ENCODE peak calls at places on chromosomes 3 and 15, in six cellular contexts. L is mammary epithelial cell; G is IMR-90; A is transverse colon; E is sigmoid colon; I is CD8-positive, alpha-beta T cell. K is an unnamed sample.

GRCh38 chr15:44536298-44536961 is 517 bp upstream of the EIF3J start:
- DNase-seq in E (no peak), I (no peak), G (peak; percentile 68), A (peak; percentile 90), L (peak; percentile 87), K (no peak)

GRCh38 chr15:23866832-23867231 is 179.7 kb upstream of the NDN start:
- DNase-seq in I (no peak), E (no peak), A (no peak), L (no peak), G (no peak), K (peak; percentile 9)

GRCh38 chr15:96340611-96341464 is 10.3 kb downstream of the NR2F2 start:
- DNase-seq in E (peak; percentile 76), L (no peak), I (no peak), A (peak; percentile 27), G (peak; percentile 73), K (peak; percentile 73)

GRCh38 chr3:185766645-185767323 is 58.1 kb downstream of the IGF2BP2 start:
- DNase-seq in A (no peak), I (no peak), L (peak; percentile 45), G (peak; percentile 30), E (no peak), K (no peak)

GRCh38 chr15:67196672-67197363 is 57.6 kb downstream of the AAGAB start:
- DNase-seq in G (peak; percentile 93), I (no peak), L (no peak), A (no peak), E (no peak), K (peak; percentile 64)

GRCh38 chr3:56976666-56977560 is 83.6 kb upstream of the SPATA12 start:
- DNase-seq in G (peak; percentile 67), L (no peak), I (no peak), E (peak; percentile 72), A (no peak), K (peak; percentile 76)

GRCh38 chr3:111715911-111716523 is 120.9 kb upstream of the ZBED2 start:
- DNase-seq in A (peak; percentile 62), L (no peak), G (peak; percentile 45), E (no peak), I (no peak), K (peak; percentile 71)

GRCh38 chr3:57434041-57434440 is 110.1 kb downstream of the DNAH12 start:
- DNase-seq in G (peak; percentile 28), E (no peak), I (no peak), A (no peak), L (peak; percentile 30), K (peak; percentile 46)

GRCh38 chr3:164779816-164780215 is 298.5 kb downstream of the SI start:
- DNase-seq in I (no peak), L (no peak), G (no peak), E (no peak), A (no peak), K (no peak)

GRCh38 chr3:184338538-184338945 is 1.1 kb downstream of the FAM131A start:
- DNase-seq in G (peak; percentile 87), I (no peak), L (no peak), A (peak; percentile 66), E (peak; percentile 96), K (peak; percentile 91)
- H3K4me3 ChIP-seq in G (peak overlapping the region; percentile 7), I (no peak overlapping the region), L (no peak overlapping the region), A (peak overlapping the region; percentile 12), E (peak overlapping the region; percentile 34), K (peak overlapping the region; percentile 41)

GRCh38 chr3:149632225-149632624 is 25.6 kb downstream of the WWTR1 start:
- DNase-seq in L (no peak), I (no peak), E (no peak), G (no peak), A (no peak), K (no peak)
- TF ChIP-seq CTCF in L (no peak), I (no peak), E (no peak), G (no peak), A (no peak), K (no peak)

DNA sequence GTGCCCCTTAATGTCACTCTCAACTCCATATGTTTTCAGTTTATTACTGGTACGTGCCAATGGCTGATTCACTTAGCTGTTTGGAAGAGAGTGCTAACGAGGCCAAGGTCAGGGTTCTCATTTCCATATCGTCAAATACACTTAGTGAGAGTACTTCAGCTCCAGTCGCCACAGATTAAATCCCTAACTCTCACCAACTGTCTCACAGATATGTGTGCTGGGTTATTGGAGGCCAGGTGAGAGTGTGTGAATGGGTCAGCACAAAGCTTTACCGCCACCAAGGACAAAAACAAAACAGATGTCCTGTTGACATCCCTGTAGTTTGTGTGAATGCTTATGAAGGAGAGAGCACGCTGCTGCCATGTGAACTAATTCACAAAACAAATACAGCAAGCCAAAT is 133.5 kb upstream of the TBL1XR1 start:
- DNase-seq in I (no peak), L (no peak), E (no peak), A (no peak), G (no peak), K (no peak)
- H3K4me3 ChIP-seq in I (no peak overlapping the region), L (no peak overlapping the region), E (no peak overlapping the region), A (no peak overlapping the region), G (no peak overlapping the region), K (no peak overlapping the region)

GRCh38 chr15:71567173-71567572 is 243.2 kb upstream of the NR2E3 start:
- DNase-seq in E (no peak), G (no peak), L (no peak), I (no peak), A (no peak), K (no peak)
- TF ChIP-seq CTCF in E (no peak), G (no peak), L (no peak), I (no peak), A (no peak), K (no peak)

GRCh38 chr3:42656680-42657610 is 3.4 kb downstream of the ZBTB47 start:
- DNase-seq in I (no peak), G (no peak), L (no peak), E (no peak), A (no peak), K (no peak)

GRCh38 chr3:42655980-42656679 is 2.6 kb downstream of the ZBTB47 start:
- DNase-seq in E (no peak), I (no peak), G (peak; percentile 45), A (no peak), L (peak; percentile 24), K (peak; percentile 35)

GRCh38 chr3:42653560-42654330 is at the start of gene ZBTB47:
- DNase-seq in A (peak; percentile 58), G (no peak), L (peak; percentile 16), E (peak; percentile 88), I (peak; percentile 48), K (peak; percentile 54)

GRCh38 chr3:42654331-42655201 is 1.1 kb downstream of the ZBTB47 start:
- DNase-seq in A (peak; percentile 46), I (peak; percentile 49), E (peak; percentile 88), G (peak; percentile 44), L (no peak), K (peak; percentile 46)

GRCh38 chr3:42655331-42655888 is 1.9 kb downstream of the ZBTB47 start:
- DNase-seq in E (peak; percentile 83), L (no peak), A (no peak), G (no peak), I (peak; percentile 48), K (no peak)
- H3K4me3 ChIP-seq in E (peak overlapping the region; percentile 96), L (peak overlapping the region; percentile 59), A (peak overlapping the region; percentile 67), G (peak overlapping the region; percentile 70), I (no peak overlapping the region), K (peak overlapping the region; percentile 86)

GRCh38 chr3:31693346-31693745 is 160.6 kb downstream of the STT3B start:
- DNase-seq in E (no peak), G (no peak), I (no peak), A (no peak), L (no peak), K (no peak)

GRCh38 chr3:31688847-31689246 is 156.1 kb downstream of the STT3B start:
- DNase-seq in A (no peak), E (no peak), I (no peak), L (no peak), G (no peak), K (no peak)

GRCh38 chr3:31696009-31696297 is 163.2 kb downstream of the STT3B start:
- DNase-seq in A (no peak), I (no peak), L (no peak), G (no peak), E (no peak), K (no peak)

GRCh38 chr3:31695280-31696008 is 162.7 kb downstream of the STT3B start:
- DNase-seq in L (no peak), I (no peak), A (peak; percentile 14), E (no peak), G (no peak), K (no peak)

GRCh38 chr3:31692714-31693113 is 160.0 kb downstream of the STT3B start:
- DNase-seq in E (no peak), L (no peak), A (no peak), G (no peak), I (no peak), K (no peak)
- TF ChIP-seq CTCF in E (no peak), L (no peak), A (no peak), G (no peak), I (no peak), K (no peak)

GRCh38 chr15:58568157-58568571 is 136.4 kb downstream of the LIPC start:
- DNase-seq in E (no peak), I (no peak), L (peak; percentile 51), G (no peak), A (peak; percentile 59), K (peak; percentile 45)
- H3K4me3 ChIP-seq in E (no peak overlapping the region), I (no peak overlapping the region), L (no peak overlapping the region), G (no peak overlapping the region), A (no peak overlapping the region), K (no peak overlapping the region)

DNA sequence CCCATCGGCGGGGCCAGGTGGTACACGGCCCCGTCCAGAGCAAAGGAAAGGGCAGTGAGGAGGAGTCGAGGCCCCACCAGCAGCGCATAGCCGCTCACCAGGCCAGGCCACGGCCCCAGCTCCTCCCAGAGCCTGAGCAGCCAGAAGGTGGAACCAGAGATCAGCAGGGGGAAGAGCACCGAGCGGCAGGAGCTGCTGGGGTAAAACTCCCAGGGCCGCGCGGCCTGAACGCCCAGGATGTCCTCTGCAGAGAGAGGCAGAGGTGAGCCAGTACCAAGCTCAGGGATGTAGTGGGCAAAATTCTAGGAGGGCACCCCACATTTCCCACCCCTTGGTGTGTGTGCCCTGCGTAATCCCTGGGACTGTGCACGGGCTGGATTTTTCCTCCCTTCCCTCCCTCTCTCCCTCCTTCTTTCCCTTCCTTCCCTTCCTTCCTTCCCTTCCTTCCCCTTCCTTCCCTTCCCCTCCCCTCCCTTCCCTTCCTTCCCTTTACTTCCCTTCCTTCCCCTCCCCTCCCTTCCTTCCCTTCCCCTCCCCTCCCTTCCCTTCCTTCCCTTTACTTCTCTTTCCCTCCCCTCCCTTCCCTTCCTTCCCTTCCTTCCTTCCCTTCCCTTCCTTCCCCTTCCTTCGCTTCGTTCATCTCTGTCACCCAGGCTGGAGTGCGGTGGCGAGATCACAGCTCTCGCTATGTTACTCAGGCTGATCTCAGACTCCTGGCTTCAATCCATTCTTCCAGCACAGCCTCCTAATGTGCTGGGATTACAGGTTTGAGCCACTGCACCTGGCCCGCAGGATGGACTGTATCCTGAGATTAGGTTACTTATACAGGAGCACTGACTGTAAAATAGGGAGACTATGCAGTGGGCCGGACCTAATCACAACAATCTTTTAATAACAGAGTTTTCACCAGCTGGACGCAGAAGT is 6.4 kb upstream of the NCBP2 start:
- DNase-seq in I (no peak), L (no peak), G (no peak), E (no peak), A (no peak), K (peak; percentile 15)
- TF ChIP-seq CTCF in I (no peak), L (no peak), G (peak; percentile 6), E (no peak), A (no peak), K (no peak)